ENCODE peak calls at places on chromosomes 7 and 10, in eight cellular contexts. One of them, this sample, is unnamed.

GRCh38 chr10:49629286-49629915 is 15.6 kb downstream of the CHAT start:
- DNase-seq in right atrium auricular region: no peak
- DNase-seq in OCI-LY7: no peak
- DNase-seq in thoracic aorta: no peak
- DNase-seq in esophagus squamous epithelium: no peak
- DNase-seq in suprapubic skin: peak; percentile 5
- DNase-seq in BE2C: peak; percentile 83
- DNase-seq in IMR-90: no peak
- DNase-seq in this sample: no peak

GRCh38 chr7:47570649-47571050 is 11.3 kb downstream of the TNS3 start:
- DNase-seq in right atrium auricular region: no peak
- DNase-seq in OCI-LY7: no peak
- DNase-seq in thoracic aorta: no peak
- DNase-seq in esophagus squamous epithelium: no peak
- DNase-seq in suprapubic skin: no peak
- DNase-seq in BE2C: no peak
- DNase-seq in IMR-90: peak; percentile 84
- DNase-seq in this sample: no peak

GRCh38 chr7:130966246-130967009 is 232.4 kb upstream of the KLF14 start:
- DNase-seq in right atrium auricular region: no peak
- DNase-seq in OCI-LY7: no peak
- DNase-seq in thoracic aorta: no peak
- DNase-seq in esophagus squamous epithelium: no peak
- DNase-seq in suprapubic skin: no peak
- DNase-seq in BE2C: no peak
- DNase-seq in IMR-90: peak; percentile 85
- DNase-seq in this sample: no peak

GRCh38 chr7:98236366-98237185 is 15.5 kb downstream of the TECPR1 start:
- DNase-seq in right atrium auricular region: no peak
- DNase-seq in OCI-LY7: no peak
- DNase-seq in thoracic aorta: no peak
- DNase-seq in esophagus squamous epithelium: no peak
- DNase-seq in suprapubic skin: no peak
- DNase-seq in BE2C: no peak
- DNase-seq in IMR-90: no peak
- DNase-seq in this sample: peak; percentile 63

GRCh38 chr10:71805776-71806705 is 32.7 kb upstream of the VSIR start:
- DNase-seq in right atrium auricular region: no peak
- DNase-seq in OCI-LY7: no peak
- DNase-seq in thoracic aorta: no peak
- DNase-seq in esophagus squamous epithelium: no peak
- DNase-seq in suprapubic skin: no peak
- DNase-seq in BE2C: no peak
- DNase-seq in IMR-90: no peak
- DNase-seq in this sample: peak; percentile 64

GRCh38 chr7:42253316-42253715 is 16.3 kb upstream of the GLI3 start:
- DNase-seq in right atrium auricular region: no peak
- DNase-seq in OCI-LY7: no peak
- DNase-seq in thoracic aorta: no peak
- DNase-seq in esophagus squamous epithelium: no peak
- DNase-seq in suprapubic skin: no peak
- DNase-seq in BE2C: no peak
- DNase-seq in IMR-90: peak; percentile 33
- DNase-seq in this sample: no peak

GRCh38 chr10:13593560-13593959 is 6.8 kb downstream of the PRPF18 start:
- DNase-seq in right atrium auricular region: no peak
- DNase-seq in OCI-LY7: no peak
- DNase-seq in thoracic aorta: no peak
- DNase-seq in esophagus squamous epithelium: no peak
- DNase-seq in suprapubic skin: no peak
- DNase-seq in BE2C: no peak
- DNase-seq in IMR-90: peak; percentile 65
- DNase-seq in this sample: no peak

GRCh38 chr10:23345861-23346260 is 1.3 kb upstream of the C10orf67 start:
- DNase-seq in right atrium auricular region: no peak
- DNase-seq in OCI-LY7: no peak
- DNase-seq in thoracic aorta: no peak
- DNase-seq in esophagus squamous epithelium: no peak
- DNase-seq in suprapubic skin: no peak
- DNase-seq in BE2C: no peak
- DNase-seq in IMR-90: peak; percentile 94
- DNase-seq in this sample: no peak

GRCh38 chr7:37382546-37383088 is 66.0 kb downstream of the ELMO1 start:
- DNase-seq in right atrium auricular region: no peak
- DNase-seq in OCI-LY7: no peak
- DNase-seq in thoracic aorta: no peak
- DNase-seq in esophagus squamous epithelium: no peak
- DNase-seq in suprapubic skin: no peak
- DNase-seq in BE2C: no peak
- DNase-seq in IMR-90: no peak
- DNase-seq in this sample: no peak

GRCh38 chr10:14532473-14533251 is 201.9 kb upstream of the FRMD4A start:
- DNase-seq in right atrium auricular region: no peak
- DNase-seq in OCI-LY7: no peak
- DNase-seq in thoracic aorta: no peak
- DNase-seq in esophagus squamous epithelium: no peak
- DNase-seq in suprapubic skin: no peak
- DNase-seq in BE2C: no peak
- DNase-seq in IMR-90: peak; percentile 65
- DNase-seq in this sample: no peak

GRCh38 chr10:43959854-43960415 is 311.3 kb upstream of the ZNF32 start:
- DNase-seq in right atrium auricular region: no peak
- DNase-seq in OCI-LY7: no peak
- DNase-seq in thoracic aorta: no peak
- DNase-seq in esophagus squamous epithelium: no peak
- DNase-seq in suprapubic skin: no peak
- DNase-seq in BE2C: no peak
- DNase-seq in IMR-90: no peak
- DNase-seq in this sample: no peak

GRCh38 chr10:114513397-114513796 is 109.1 kb upstream of the AFAP1L2 start:
- DNase-seq in right atrium auricular region: no peak
- DNase-seq in OCI-LY7: no peak
- DNase-seq in thoracic aorta: no peak
- DNase-seq in esophagus squamous epithelium: no peak
- DNase-seq in suprapubic skin: no peak
- DNase-seq in BE2C: no peak
- DNase-seq in IMR-90: no peak
- DNase-seq in this sample: no peak

GRCh38 chr7:41047789-41048191 is 655.1 kb downstream of the INHBA start:
- DNase-seq in right atrium auricular region: peak; percentile 63
- DNase-seq in OCI-LY7: no peak
- DNase-seq in thoracic aorta: no peak
- DNase-seq in esophagus squamous epithelium: no peak
- DNase-seq in suprapubic skin: no peak
- DNase-seq in BE2C: no peak
- DNase-seq in IMR-90: peak; percentile 77
- DNase-seq in this sample: no peak

GRCh38 chr7:140003913-140004382 is 58.8 kb downstream of the PARP12 start:
- DNase-seq in right atrium auricular region: no peak
- DNase-seq in OCI-LY7: peak; percentile 78
- DNase-seq in thoracic aorta: no peak
- DNase-seq in esophagus squamous epithelium: no peak
- DNase-seq in suprapubic skin: no peak
- DNase-seq in BE2C: peak; percentile 51
- DNase-seq in IMR-90: peak; percentile 75
- DNase-seq in this sample: no peak

GRCh38 chr7:110090113-110090820 is 1000.7 kb upstream of the LRRN3 start:
- DNase-seq in right atrium auricular region: no peak
- DNase-seq in OCI-LY7: peak; percentile 1
- DNase-seq in thoracic aorta: no peak
- DNase-seq in esophagus squamous epithelium: no peak
- DNase-seq in suprapubic skin: no peak
- DNase-seq in BE2C: peak; percentile 9
- DNase-seq in IMR-90: peak; percentile 37
- DNase-seq in this sample: no peak

GRCh38 chr7:970744-971143 is 4.6 kb downstream of the COX19 start:
- DNase-seq in right atrium auricular region: no peak
- DNase-seq in OCI-LY7: no peak
- DNase-seq in thoracic aorta: no peak
- DNase-seq in esophagus squamous epithelium: no peak
- DNase-seq in suprapubic skin: no peak
- DNase-seq in BE2C: no peak
- DNase-seq in IMR-90: no peak
- DNase-seq in this sample: no peak

GRCh38 chr7:972110-972509 is 3.2 kb downstream of the COX19 start:
- DNase-seq in right atrium auricular region: no peak
- DNase-seq in OCI-LY7: no peak
- DNase-seq in thoracic aorta: no peak
- DNase-seq in esophagus squamous epithelium: no peak
- DNase-seq in suprapubic skin: no peak
- DNase-seq in BE2C: no peak
- DNase-seq in IMR-90: no peak
- DNase-seq in this sample: no peak

GRCh38 chr7:973312-973711 is 2.0 kb downstream of the COX19 start:
- DNase-seq in right atrium auricular region: no peak
- DNase-seq in OCI-LY7: no peak
- DNase-seq in thoracic aorta: no peak
- DNase-seq in esophagus squamous epithelium: no peak
- DNase-seq in suprapubic skin: no peak
- DNase-seq in BE2C: no peak
- DNase-seq in IMR-90: no peak
- DNase-seq in this sample: no peak

GRCh38 chr7:974172-974571 is 1.2 kb downstream of the COX19 start:
- DNase-seq in right atrium auricular region: no peak
- DNase-seq in OCI-LY7: no peak
- DNase-seq in thoracic aorta: no peak
- DNase-seq in esophagus squamous epithelium: no peak
- DNase-seq in suprapubic skin: no peak
- DNase-seq in BE2C: no peak
- DNase-seq in IMR-90: no peak
- DNase-seq in this sample: no peak

GRCh38 chr7:972670-973309 is 2.6 kb downstream of the COX19 start:
- DNase-seq in right atrium auricular region: no peak
- DNase-seq in OCI-LY7: no peak
- DNase-seq in thoracic aorta: no peak
- DNase-seq in esophagus squamous epithelium: no peak
- DNase-seq in suprapubic skin: no peak
- DNase-seq in BE2C: no peak
- DNase-seq in IMR-90: no peak
- DNase-seq in this sample: no peak
- H3K4me1 ChIP-seq in right atrium auricular region: peaks cover 30% of the 10 kb centered on the region
- H3K4me1 ChIP-seq in OCI-LY7: peaks cover 56% of the 10 kb centered on the region
- H3K4me1 ChIP-seq in thoracic aorta: peaks cover 26% of the 10 kb centered on the region
- H3K4me1 ChIP-seq in esophagus squamous epithelium: peaks cover 18% of the 10 kb centered on the region
- H3K4me1 ChIP-seq in suprapubic skin: peaks cover 46% of the 10 kb centered on the region
- H3K4me1 ChIP-seq in BE2C: no peaks in the 10 kb centered on the region
- H3K4me1 ChIP-seq in IMR-90: peaks cover 4% of the 10 kb centered on the region
- H3K4me1 ChIP-seq in this sample: peaks cover 48% of the 10 kb centered on the region

DNA sequence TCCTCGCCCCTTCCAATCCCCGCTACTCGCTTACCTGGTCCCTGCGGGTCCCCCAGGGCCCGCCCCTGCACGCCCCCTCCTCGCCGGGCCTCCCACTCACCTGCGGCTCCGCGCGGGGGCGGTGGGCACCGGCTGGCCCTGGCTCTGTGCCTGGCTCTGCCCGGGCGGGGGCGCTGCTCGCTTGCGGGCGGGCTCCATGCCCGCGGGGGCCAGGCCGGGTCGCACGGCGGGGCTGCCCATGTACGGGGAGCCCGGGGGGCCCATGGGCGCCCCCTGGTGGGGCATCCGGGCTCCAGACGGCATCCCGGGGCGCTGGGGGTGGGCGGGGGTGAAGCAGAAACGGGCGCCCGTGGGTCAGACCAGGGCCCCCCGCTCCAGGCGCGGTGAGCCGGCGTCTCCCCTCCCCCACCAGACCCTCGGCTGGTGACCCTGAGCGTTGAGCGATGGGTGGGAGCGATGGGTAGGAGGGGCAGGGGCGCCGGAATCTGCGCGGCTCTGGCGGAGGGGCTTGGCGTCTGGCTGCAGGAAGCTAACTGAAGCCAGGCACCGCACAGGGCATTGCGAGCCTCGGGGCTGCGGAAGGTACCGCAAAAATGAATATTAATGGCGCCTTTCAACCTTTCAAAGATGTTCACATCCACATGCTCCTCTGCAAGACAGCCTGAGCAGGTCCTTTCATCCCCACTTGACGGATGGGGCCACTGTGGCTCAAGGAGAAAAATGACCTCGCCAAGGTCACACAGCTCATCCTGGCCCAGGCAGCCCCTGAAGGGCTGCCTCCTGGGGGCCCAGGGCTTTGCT is 2.9 kb downstream of the SMARCD3 start:
- DNase-seq in right atrium auricular region: no peak
- DNase-seq in OCI-LY7: peak; percentile 81
- DNase-seq in thoracic aorta: no peak
- DNase-seq in esophagus squamous epithelium: no peak
- DNase-seq in suprapubic skin: no peak
- DNase-seq in BE2C: peak; percentile 74
- DNase-seq in IMR-90: no peak
- DNase-seq in this sample: no peak
- TF ChIP-seq CTCF in right atrium auricular region: peak; percentile 74
- TF ChIP-seq CTCF in OCI-LY7: peak; percentile 77
- TF ChIP-seq CTCF in thoracic aorta: peak; percentile 74
- TF ChIP-seq CTCF in esophagus squamous epithelium: peak; percentile 57
- TF ChIP-seq CTCF in suprapubic skin: peak; percentile 7
- TF ChIP-seq CTCF in BE2C: peak; percentile 41
- TF ChIP-seq CTCF in IMR-90: peak; percentile 61
- TF ChIP-seq CTCF in this sample: peak; percentile 61

DNA sequence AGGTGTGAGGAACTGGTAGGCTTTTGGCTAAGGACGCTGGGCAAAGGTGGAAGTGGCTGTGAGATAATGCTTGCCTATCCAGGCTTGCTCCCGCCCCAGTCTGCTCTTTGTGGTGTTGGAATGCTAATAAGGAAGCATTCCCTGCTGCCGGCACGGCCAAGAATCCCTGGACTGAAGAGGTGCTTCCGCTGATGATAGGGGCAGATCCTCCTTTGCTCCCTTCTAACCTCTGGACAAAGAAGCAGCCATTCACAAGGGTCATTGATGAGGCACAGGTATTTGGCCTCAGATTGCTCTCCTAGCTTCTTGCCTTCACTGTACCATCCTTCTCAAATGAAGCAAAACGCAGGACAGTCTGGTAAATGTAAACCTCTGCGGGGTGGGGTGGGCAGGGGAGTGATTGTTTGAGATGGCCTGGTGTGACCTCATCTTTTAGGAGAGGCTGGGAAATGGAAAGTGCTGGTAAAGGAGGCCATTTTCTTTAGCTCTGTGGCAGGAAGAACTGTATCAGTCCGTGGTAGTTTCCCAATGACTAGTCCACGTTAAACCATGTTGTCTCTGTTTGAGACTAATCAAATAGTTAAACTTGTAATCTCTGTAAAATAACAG is 1.7 kb downstream of the PGAM1 start:
- DNase-seq in right atrium auricular region: no peak
- DNase-seq in OCI-LY7: no peak
- DNase-seq in thoracic aorta: no peak
- DNase-seq in esophagus squamous epithelium: no peak
- DNase-seq in suprapubic skin: no peak
- DNase-seq in BE2C: no peak
- DNase-seq in IMR-90: peak; percentile 36
- DNase-seq in this sample: no peak
- H3K36me3 ChIP-seq in right atrium auricular region: peaks cover 34% of the 10 kb centered on the region
- H3K36me3 ChIP-seq in OCI-LY7: peaks cover 55% of the 10 kb centered on the region
- H3K36me3 ChIP-seq in thoracic aorta: peaks cover 16% of the 10 kb centered on the region
- H3K36me3 ChIP-seq in esophagus squamous epithelium: peaks cover 36% of the 10 kb centered on the region
- H3K36me3 ChIP-seq in suprapubic skin: peaks cover 24% of the 10 kb centered on the region
- H3K36me3 ChIP-seq in BE2C: peaks cover 49% of the 10 kb centered on the region
- H3K36me3 ChIP-seq in IMR-90: peaks cover 27% of the 10 kb centered on the region
- H3K36me3 ChIP-seq in this sample: no peaks in the 10 kb centered on the region

DNA sequence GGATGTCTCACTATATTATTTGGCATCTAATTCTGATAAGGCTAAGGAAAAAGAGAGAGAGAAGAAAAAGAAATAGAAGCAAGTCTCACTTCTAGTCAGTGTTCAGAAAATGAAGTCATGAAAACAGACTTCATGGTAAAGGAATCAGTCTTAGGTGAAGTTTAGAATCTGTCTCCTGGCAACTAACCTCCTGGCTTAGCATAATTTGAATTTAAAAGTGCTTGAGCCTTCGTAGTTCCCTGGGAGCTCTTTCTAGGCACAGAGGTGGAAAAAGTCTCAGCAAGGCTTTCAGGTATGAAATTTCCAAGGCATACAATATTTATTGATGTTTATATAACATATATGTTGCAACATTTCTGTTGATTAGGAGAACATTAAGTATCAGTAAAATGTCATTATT is 10.4 kb downstream of the CHRM2 start:
- DNase-seq in right atrium auricular region: no peak
- DNase-seq in OCI-LY7: no peak
- DNase-seq in thoracic aorta: no peak
- DNase-seq in esophagus squamous epithelium: no peak
- DNase-seq in suprapubic skin: no peak
- DNase-seq in BE2C: no peak
- DNase-seq in IMR-90: no peak
- DNase-seq in this sample: no peak
- H3K4me1 ChIP-seq in right atrium auricular region: peaks cover 28% of the 10 kb centered on the region
- H3K4me1 ChIP-seq in OCI-LY7: no peaks in the 10 kb centered on the region
- H3K4me1 ChIP-seq in thoracic aorta: no peaks in the 10 kb centered on the region
- H3K4me1 ChIP-seq in esophagus squamous epithelium: no peaks in the 10 kb centered on the region
- H3K4me1 ChIP-seq in suprapubic skin: no peaks in the 10 kb centered on the region
- H3K4me1 ChIP-seq in BE2C: peaks cover 20% of the 10 kb centered on the region
- H3K4me1 ChIP-seq in IMR-90: peaks cover 15% of the 10 kb centered on the region
- H3K4me1 ChIP-seq in this sample: no peaks in the 10 kb centered on the region